ENCODE peak calls at places on chromosomes 16 and 17, in eight cellular contexts. E, S, J, N, R, C, L and D are unnamed samples.

GRCh38 chr17:76240461-76241204 is at the start of gene RNF157:
- DNase-seq in E (no peak), J (no peak), C (peak), L (peak), N (no peak), R (peak), S (peak), D (no peak)

GRCh38 chr16:22977294-22977697 is 163.3 kb downstream of the HS3ST2 start:
- DNase-seq in L (no peak), E (no peak), N (peak), C (peak), S (no peak), J (no peak), R (no peak), D (no peak)

GRCh38 chr17:77317091-77317519 is 176.3 kb downstream of the SEC14L1 start:
- DNase-seq in S (peak), N (no peak), J (no peak), R (no peak), E (no peak), C (no peak), L (no peak), D (no peak)

GRCh38 chr16:10983175-10983558 is 38.8 kb downstream of the CLEC16A start:
- DNase-seq in N (no peak), J (no peak), R (peak), E (no peak), L (no peak), C (no peak), S (no peak), D (no peak)

GRCh38 chr16:4371481-4372314 is at the start of gene VASN:
- DNase-seq in R (peak), N (no peak), S (peak), E (no peak), L (no peak), C (peak), J (no peak), D (no peak)

GRCh38 chr17:73478768-73479424 is 165.3 kb downstream of the SDK2 start:
- DNase-seq in R (no peak), L (no peak), S (no peak), C (no peak), E (no peak), N (no peak), J (no peak), D (no peak)

GRCh38 chr17:74453665-74454196 is 12.7 kb upstream of the CD300A start:
- DNase-seq in E (no peak), S (no peak), N (peak), R (peak), J (no peak), L (peak), C (peak), D (no peak)

GRCh38 chr16:3999479-3999868 is 116.8 kb downstream of the ADCY9 start:
- DNase-seq in S (no peak), C (peak), L (no peak), E (no peak), N (no peak), J (no peak), R (no peak), D (no peak)

GRCh38 chr17:7114875-7115614 is 423 bp upstream of the ASGR2 start:
- DNase-seq in E (no peak), C (no peak), S (peak), N (no peak), R (no peak), L (no peak), J (no peak), D (no peak)

GRCh38 chr16:50666658-50667496 is 14.2 kb downstream of the SNX20 start:
- DNase-seq in S (no peak), L (peak), C (no peak), J (no peak), E (no peak), N (peak), R (peak), D (no peak)